ENCODE peak calls at places on chromosomes 5 and 9, in six cellular contexts. A is heart right ventricle, G is natural killer cell, L is GM13976, K is AG09309, J is epithelial cell of esophagus. I is an unnamed sample.

GRCh38 chr9:78298046-78298511 is 1.2 kb downstream of the PSAT1 start:
- DNase-seq in A (no peak), G (no peak), L (no peak), K (no peak), J (no peak), I (no peak)

GRCh38 chr5:69257577-69257976 is 22.9 kb downstream of the CDK7 start:
- DNase-seq in A (no peak), G (no peak), L (no peak), K (no peak), J (no peak), I (no peak)

GRCh38 chr5:153618857-153619256 is 128.4 kb downstream of the GRIA1 start:
- DNase-seq in A (no peak), G (no peak), L (no peak), K (no peak), J (peak; percentile 23), I (no peak)

GRCh38 chr5:59525957-59526356 is 367.6 kb downstream of the PDE4D start:
- DNase-seq in A (no peak), G (no peak), L (no peak), K (no peak), J (no peak), I (no peak)

GRCh38 chr5:176499273-176499672 is 37.9 kb downstream of the RNF44 start:
- DNase-seq in A (no peak), G (no peak), L (no peak), K (no peak), J (no peak), I (no peak)

GRCh38 chr5:177310757-177311173 is 933 bp downstream of the MXD3 start:
- DNase-seq in A (no peak), G (no peak), L (no peak), K (no peak), J (peak; percentile 50), I (no peak)

GRCh38 chr9:128911529-128912035 is 9.2 kb upstream of the PHYHD1 start:
- DNase-seq in A (peak; percentile 86), G (no peak), L (no peak), K (no peak), J (peak; percentile 55), I (no peak)

GRCh38 chr5:155274484-155274883 is 260.9 kb downstream of the KIF4B start:
- DNase-seq in A (no peak), G (no peak), L (no peak), K (no peak), J (no peak), I (no peak)

GRCh38 chr9:128713411-128713780 is 10.5 kb downstream of the ZDHHC12 start:
- DNase-seq in A (no peak), G (no peak), L (no peak), K (no peak), J (no peak), I (no peak)

GRCh38 chr9:133114451-133114885 is 6.6 kb downstream of the RALGDS start:
- DNase-seq in A (peak; percentile 65), G (no peak), L (no peak), K (no peak), J (peak; percentile 44), I (no peak)

GRCh38 chr5:1917830-1918487 is 35.2 kb upstream of the IRX4 start:
- DNase-seq in A (no peak), G (no peak), L (no peak), K (no peak), J (peak; percentile 30), I (no peak)

GRCh38 chr5:6713274-6714181 is at the start of gene TENT4A:
- DNase-seq in A (peak; percentile 32), G (no peak), L (peak; percentile 98), K (no peak), J (no peak), I (no peak)

DNA sequence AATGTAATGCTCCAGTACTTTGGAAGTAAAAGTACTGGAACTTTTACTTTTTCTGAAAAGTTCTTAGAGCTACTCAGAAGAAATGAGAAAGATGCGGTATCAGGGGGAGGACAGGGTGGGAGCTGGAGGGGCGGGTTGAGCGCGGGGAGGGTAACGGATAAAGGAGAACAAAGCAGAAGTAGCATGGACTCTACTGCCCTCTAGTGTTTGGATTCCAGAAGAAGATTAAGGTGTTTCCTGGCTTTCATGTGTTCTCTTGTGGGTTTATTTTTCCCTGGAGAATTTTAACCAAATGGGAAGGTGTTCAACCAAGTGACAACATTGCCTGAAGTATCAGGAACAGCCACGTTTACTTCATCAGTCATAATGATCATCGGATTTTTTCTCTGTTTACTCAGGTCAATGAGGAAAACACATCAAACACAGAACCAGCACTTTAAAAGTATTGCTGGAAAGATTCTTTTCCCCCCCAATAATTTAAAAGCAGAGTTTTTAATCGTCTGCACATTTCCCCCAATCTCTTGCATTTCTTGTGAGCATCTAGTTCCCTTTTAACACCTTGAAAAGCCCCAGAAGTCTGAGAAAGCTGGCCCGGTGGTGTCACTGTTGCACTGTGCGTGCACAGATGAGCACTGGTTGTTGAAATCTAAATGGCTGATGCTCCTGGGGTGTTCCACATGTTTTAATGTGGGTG is 190.6 kb downstream of the MPDZ start:
- DNase-seq in A (peak; percentile 13), G (no peak), L (peak; percentile 76), K (no peak), J (peak; percentile 60), I (peak; percentile 8)
- TF ChIP-seq CTCF in A (peak; percentile 78), G (no peak), L (peak; percentile 55), K (peak; percentile 65), J (peak; percentile 67), I (peak; percentile 68)

DNA sequence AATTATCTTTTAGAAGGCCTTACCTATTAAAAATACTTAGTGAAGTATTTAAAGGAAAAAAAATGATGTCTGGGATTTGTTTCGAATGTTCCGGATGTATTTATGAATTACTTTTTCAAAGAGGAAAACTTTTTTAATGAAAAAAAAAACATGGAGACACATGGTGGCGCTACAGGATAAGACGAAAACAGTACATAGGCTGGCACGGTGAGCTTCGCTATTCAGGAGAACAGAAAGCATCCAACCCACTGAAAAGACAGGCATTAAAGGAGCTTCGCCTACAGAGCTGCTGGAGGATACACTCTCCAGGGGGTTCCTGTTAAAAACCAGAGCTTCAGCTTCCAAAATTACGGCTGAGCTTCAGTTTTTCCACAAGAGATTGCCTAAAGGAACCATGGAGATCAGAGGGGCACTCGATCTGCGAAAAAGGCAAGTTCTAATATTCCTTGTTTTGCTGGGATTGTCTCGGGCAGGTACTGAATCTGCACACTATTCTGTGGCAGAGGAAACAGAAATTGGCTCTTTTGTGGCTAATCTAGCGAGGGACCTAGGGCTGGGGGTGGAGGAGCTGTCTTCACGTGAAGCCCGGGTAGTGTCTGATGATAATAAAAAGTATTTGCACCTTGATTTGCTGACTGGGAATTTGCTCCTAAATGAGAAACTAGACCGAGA is at the start of gene PCDHB14:
- DNase-seq in A (no peak), G (no peak), L (no peak), K (peak; percentile 16), J (peak; percentile 25), I (no peak)
- TF ChIP-seq CTCF in A (peak; percentile 24), G (no peak), L (no peak), K (peak; percentile 41), J (no peak), I (no peak)

GRCh38 chr5:8253376-8253775 is 384.4 kb downstream of the MTRR start:
- DNase-seq in A (no peak), G (no peak), L (no peak), K (no peak), J (no peak), I (no peak)

GRCh38 chr5:8247074-8247473 is 378.1 kb downstream of the MTRR start:
- DNase-seq in A (no peak), G (no peak), L (no peak), K (no peak), J (no peak), I (no peak)

GRCh38 chr5:8241558-8241957 is 372.6 kb downstream of the MTRR start:
- DNase-seq in A (no peak), G (no peak), L (no peak), K (no peak), J (no peak), I (no peak)

GRCh38 chr5:8247485-8247884 is 378.5 kb downstream of the MTRR start:
- DNase-seq in A (no peak), G (no peak), L (no peak), K (no peak), J (no peak), I (no peak)
- TF ChIP-seq CTCF in A (no peak), G (no peak), L (no peak), K (no peak), J (no peak), I (peak; percentile 20)

GRCh38 chr5:80492741-80493140 is 4.8 kb downstream of the FAM151B start:
- DNase-seq in A (no peak), G (no peak), L (no peak), K (no peak), J (peak; percentile 54), I (no peak)

GRCh38 chr5:80483636-80484232 is 4.2 kb upstream of the FAM151B start:
- DNase-seq in A (no peak), G (no peak), L (no peak), K (no peak), J (no peak), I (no peak)

GRCh38 chr5:80487444-80487828 is 464 bp upstream of the FAM151B start:
- DNase-seq in A (no peak), G (no peak), L (no peak), K (no peak), J (no peak), I (no peak)

GRCh38 chr5:80491296-80491695 is 3.4 kb downstream of the FAM151B start:
- DNase-seq in A (no peak), G (no peak), L (no peak), K (no peak), J (no peak), I (no peak)

GRCh38 chr5:80487829-80488708 is at the start of gene FAM151B:
- DNase-seq in A (peak; percentile 72), G (no peak), L (peak; percentile 76), K (peak; percentile 68), J (peak; percentile 99), I (peak; percentile 51)
- TF ChIP-seq CTCF in A (peak; percentile 10), G (no peak), L (no peak), K (peak; percentile 19), J (no peak), I (peak; percentile 38)

DNA sequence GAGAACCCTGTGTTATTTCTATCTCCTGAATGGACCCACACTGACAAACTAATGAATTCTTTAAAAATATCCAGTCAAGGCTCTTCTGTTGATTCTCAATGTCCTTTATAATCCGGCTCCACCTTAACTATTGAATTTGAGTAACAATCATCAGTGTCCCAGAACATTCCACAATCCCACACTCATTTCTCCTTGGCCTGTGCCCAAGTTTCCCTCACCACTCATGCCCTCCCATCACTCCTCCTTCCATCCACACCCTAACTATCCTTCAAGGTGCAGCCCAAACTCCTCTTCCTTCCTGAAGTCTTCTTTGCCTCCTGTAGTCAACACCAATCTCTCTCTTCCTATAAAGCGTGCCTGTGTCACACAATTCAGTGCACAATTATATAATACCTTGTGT is 106.1 kb downstream of the NUDT12 start:
- DNase-seq in A (no peak), G (no peak), L (no peak), K (no peak), J (peak; percentile 37), I (no peak)
- TF ChIP-seq CTCF in A (no peak), G (no peak), L (no peak), K (no peak), J (no peak), I (no peak)

I was measured in AG09319.